ENCODE peak calls at places on chromosomes 16 and 17, in seven cellular contexts. One of them, this sample, is unnamed.

GRCh38 chr16:65624246-65624645 is 502.4 kb upstream of the CDH11 start:
- DNase-seq in PC-3: no peak
- DNase-seq in astrocyte of the cerebellum: no peak
- DNase-seq in EH: no peak
- DNase-seq in left ventricle myocardium inferior: no peak
- DNase-seq in NCI-H2171 treated with DMSO at 0.1 percent for 48 hours: no peak
- DNase-seq in anterior cingulate cortex: no peak
- DNase-seq in this sample: no peak

GRCh38 chr17:17603895-17604225 is 12.4 kb upstream of the PEMT start:
- DNase-seq in astrocyte of the cerebellum: no peak
- DNase-seq in PC-3: no peak
- DNase-seq in anterior cingulate cortex: no peak
- DNase-seq in left ventricle myocardium inferior: no peak
- DNase-seq in NCI-H2171 treated with DMSO at 0.1 percent for 48 hours: no peak
- DNase-seq in EH: no peak
- DNase-seq in this sample: no peak

GRCh38 chr17:3647769-3648540 is 11.4 kb downstream of the CTNS start:
- DNase-seq in anterior cingulate cortex: peak
- DNase-seq in astrocyte of the cerebellum: no peak
- DNase-seq in left ventricle myocardium inferior: peak
- DNase-seq in PC-3: peak
- DNase-seq in EH: peak
- DNase-seq in NCI-H2171 treated with DMSO at 0.1 percent for 48 hours: peak
- DNase-seq in this sample: peak

GRCh38 chr16:72493681-72494415 is 321.9 kb upstream of the PMFBP1 start:
- DNase-seq in anterior cingulate cortex: no peak
- DNase-seq in left ventricle myocardium inferior: no peak
- DNase-seq in NCI-H2171 treated with DMSO at 0.1 percent for 48 hours: no peak
- DNase-seq in EH: peak
- DNase-seq in astrocyte of the cerebellum: no peak
- DNase-seq in PC-3: peak
- DNase-seq in this sample: no peak

GRCh38 chr17:40452074-40452787 is 9.0 kb downstream of the IGFBP4 start:
- DNase-seq in astrocyte of the cerebellum: peak
- DNase-seq in PC-3: no peak
- DNase-seq in left ventricle myocardium inferior: no peak
- DNase-seq in EH: peak
- DNase-seq in NCI-H2171 treated with DMSO at 0.1 percent for 48 hours: peak
- DNase-seq in anterior cingulate cortex: no peak
- DNase-seq in this sample: no peak

GRCh38 chr16:58734459-58734787 is 307 bp upstream of the GOT2 start:
- DNase-seq in left ventricle myocardium inferior: no peak
- DNase-seq in astrocyte of the cerebellum: no peak
- DNase-seq in NCI-H2171 treated with DMSO at 0.1 percent for 48 hours: no peak
- DNase-seq in PC-3: no peak
- DNase-seq in EH: no peak
- DNase-seq in anterior cingulate cortex: no peak
- DNase-seq in this sample: no peak

GRCh38 chr17:57461082-57461481 is 204.8 kb downstream of the MSI2 start:
- DNase-seq in astrocyte of the cerebellum: no peak
- DNase-seq in anterior cingulate cortex: no peak
- DNase-seq in EH: peak
- DNase-seq in left ventricle myocardium inferior: no peak
- DNase-seq in NCI-H2171 treated with DMSO at 0.1 percent for 48 hours: no peak
- DNase-seq in PC-3: no peak
- DNase-seq in this sample: no peak

GRCh38 chr16:78461496-78461938 is 362.1 kb downstream of the WWOX start:
- DNase-seq in anterior cingulate cortex: no peak
- DNase-seq in EH: no peak
- DNase-seq in left ventricle myocardium inferior: no peak
- DNase-seq in astrocyte of the cerebellum: peak
- DNase-seq in NCI-H2171 treated with DMSO at 0.1 percent for 48 hours: no peak
- DNase-seq in PC-3: peak
- DNase-seq in this sample: no peak

GRCh38 chr17:21288581-21289017 is 4.1 kb downstream of the MAP2K3 start:
- DNase-seq in anterior cingulate cortex: no peak
- DNase-seq in NCI-H2171 treated with DMSO at 0.1 percent for 48 hours: no peak
- DNase-seq in left ventricle myocardium inferior: no peak
- DNase-seq in astrocyte of the cerebellum: no peak
- DNase-seq in EH: peak
- DNase-seq in PC-3: peak
- DNase-seq in this sample: no peak

GRCh38 chr17:44906010-44906646 is 6.9 kb upstream of the EFTUD2 start:
- DNase-seq in PC-3: peak
- DNase-seq in NCI-H2171 treated with DMSO at 0.1 percent for 48 hours: no peak
- DNase-seq in EH: peak
- DNase-seq in anterior cingulate cortex: no peak
- DNase-seq in left ventricle myocardium inferior: no peak
- DNase-seq in astrocyte of the cerebellum: peak
- DNase-seq in this sample: no peak

GRCh38 chr17:47879028-47879585 is 16.9 kb upstream of the SP2 start:
- DNase-seq in astrocyte of the cerebellum: no peak
- DNase-seq in PC-3: no peak
- DNase-seq in anterior cingulate cortex: no peak
- DNase-seq in NCI-H2171 treated with DMSO at 0.1 percent for 48 hours: no peak
- DNase-seq in EH: peak
- DNase-seq in left ventricle myocardium inferior: no peak
- DNase-seq in this sample: no peak

GRCh38 chr17:64385187-64386083 is 5.2 kb downstream of the PECAM1 start:
- DNase-seq in EH: peak
- DNase-seq in anterior cingulate cortex: no peak
- DNase-seq in NCI-H2171 treated with DMSO at 0.1 percent for 48 hours: no peak
- DNase-seq in left ventricle myocardium inferior: peak
- DNase-seq in PC-3: peak
- DNase-seq in astrocyte of the cerebellum: peak
- DNase-seq in this sample: peak

GRCh38 chr16:1541293-1542165 is 8.1 kb downstream of the TMEM204 start:
- DNase-seq in anterior cingulate cortex: no peak
- DNase-seq in left ventricle myocardium inferior: no peak
- DNase-seq in NCI-H2171 treated with DMSO at 0.1 percent for 48 hours: no peak
- DNase-seq in PC-3: no peak
- DNase-seq in astrocyte of the cerebellum: no peak
- DNase-seq in EH: no peak
- DNase-seq in this sample: no peak

GRCh38 chr17:10751569-10751968 is 21.7 kb upstream of the TMEM220 start:
- DNase-seq in PC-3: no peak
- DNase-seq in left ventricle myocardium inferior: no peak
- DNase-seq in astrocyte of the cerebellum: no peak
- DNase-seq in EH: no peak
- DNase-seq in NCI-H2171 treated with DMSO at 0.1 percent for 48 hours: no peak
- DNase-seq in anterior cingulate cortex: no peak
- DNase-seq in this sample: no peak

This sample was measured in testis.